ENCODE peak calls at places on chromosomes 12 and 14, in six cellular contexts. One of them, this sample, is unnamed.

GRCh38 chr12:71243375-71243774 is 85.6 kb upstream of the TSPAN8 start:
- DNase-seq in Panc1: no peak
- DNase-seq in Caco-2: no peak
- DNase-seq in breast epithelium: no peak
- DNase-seq in epithelial cell of esophagus: no peak
- DNase-seq in astrocyte: peak
- DNase-seq in this sample: no peak

GRCh38 chr14:62347658-62348057 is 585.4 kb downstream of the SNAPC1 start:
- DNase-seq in Panc1: no peak
- DNase-seq in Caco-2: no peak
- DNase-seq in breast epithelium: no peak
- DNase-seq in epithelial cell of esophagus: no peak
- DNase-seq in astrocyte: no peak
- DNase-seq in this sample: no peak

GRCh38 chr14:79369359-79370332 is 841.7 kb downstream of the DIO2 start:
- DNase-seq in Panc1: no peak
- DNase-seq in Caco-2: no peak
- DNase-seq in breast epithelium: no peak
- DNase-seq in epithelial cell of esophagus: peak
- DNase-seq in astrocyte: peak
- DNase-seq in this sample: no peak

GRCh38 chr12:129966086-129966640 is 62.3 kb upstream of the TMEM132D start:
- DNase-seq in Panc1: no peak
- DNase-seq in Caco-2: no peak
- DNase-seq in breast epithelium: no peak
- DNase-seq in epithelial cell of esophagus: no peak
- DNase-seq in astrocyte: no peak
- DNase-seq in this sample: no peak

GRCh38 chr12:2900642-2901041 is 10.0 kb downstream of the TULP3 start:
- DNase-seq in Panc1: no peak
- DNase-seq in Caco-2: no peak
- DNase-seq in breast epithelium: no peak
- DNase-seq in epithelial cell of esophagus: no peak
- DNase-seq in astrocyte: no peak
- DNase-seq in this sample: no peak

GRCh38 chr14:62143235-62143634 is 381.0 kb downstream of the SNAPC1 start:
- DNase-seq in Panc1: no peak
- DNase-seq in Caco-2: no peak
- DNase-seq in breast epithelium: no peak
- DNase-seq in epithelial cell of esophagus: peak
- DNase-seq in astrocyte: peak
- DNase-seq in this sample: no peak

GRCh38 chr12:12715128-12715458 is 2.1 kb upstream of the CDKN1B start:
- DNase-seq in Panc1: no peak
- DNase-seq in Caco-2: no peak
- DNase-seq in breast epithelium: no peak
- DNase-seq in epithelial cell of esophagus: no peak
- DNase-seq in astrocyte: no peak
- DNase-seq in this sample: no peak

GRCh38 chr14:99612065-99612736 is 8.2 kb upstream of the CCDC85C start:
- DNase-seq in Panc1: no peak
- DNase-seq in Caco-2: no peak
- DNase-seq in breast epithelium: no peak
- DNase-seq in epithelial cell of esophagus: peak
- DNase-seq in astrocyte: no peak
- DNase-seq in this sample: no peak

GRCh38 chr14:64701660-64702059 is 2.6 kb upstream of the PLEKHG3 start:
- DNase-seq in Panc1: no peak
- DNase-seq in Caco-2: no peak
- DNase-seq in breast epithelium: no peak
- DNase-seq in epithelial cell of esophagus: no peak
- DNase-seq in astrocyte: no peak
- DNase-seq in this sample: no peak

GRCh38 chr12:11717533-11717961 is 68.1 kb downstream of the ETV6 start:
- DNase-seq in Panc1: no peak
- DNase-seq in Caco-2: no peak
- DNase-seq in breast epithelium: no peak
- DNase-seq in epithelial cell of esophagus: peak
- DNase-seq in astrocyte: peak
- DNase-seq in this sample: no peak

GRCh38 chr12:98208846-98209245 is 306.5 kb upstream of the TMPO start:
- DNase-seq in Panc1: no peak
- DNase-seq in Caco-2: no peak
- DNase-seq in breast epithelium: no peak
- DNase-seq in epithelial cell of esophagus: no peak
- DNase-seq in astrocyte: no peak
- DNase-seq in this sample: no peak

GRCh38 chr14:79543966-79544365 is 667.3 kb downstream of the DIO2 start:
- DNase-seq in Panc1: no peak
- DNase-seq in Caco-2: no peak
- DNase-seq in breast epithelium: no peak
- DNase-seq in epithelial cell of esophagus: peak
- DNase-seq in astrocyte: peak
- DNase-seq in this sample: no peak

GRCh38 chr12:131618303-131618658 is 92.6 kb upstream of the SFSWAP start:
- DNase-seq in Panc1: no peak
- DNase-seq in Caco-2: no peak
- DNase-seq in breast epithelium: no peak
- DNase-seq in epithelial cell of esophagus: no peak
- DNase-seq in astrocyte: no peak
- DNase-seq in this sample: no peak

GRCh38 chr12:54555670-54556257 is 6.4 kb downstream of the PDE1B start:
- DNase-seq in Panc1: no peak
- DNase-seq in Caco-2: no peak
- DNase-seq in breast epithelium: no peak
- DNase-seq in epithelial cell of esophagus: no peak
- DNase-seq in astrocyte: no peak
- DNase-seq in this sample: no peak

GRCh38 chr14:88682495-88683114 is 110.1 kb downstream of the EML5 start:
- DNase-seq in Panc1: no peak
- DNase-seq in Caco-2: no peak
- DNase-seq in breast epithelium: no peak
- DNase-seq in epithelial cell of esophagus: no peak
- DNase-seq in astrocyte: no peak
- DNase-seq in this sample: no peak

GRCh38 chr14:65303185-65303901 is 109.2 kb upstream of the FUT8 start:
- DNase-seq in Panc1: no peak
- DNase-seq in Caco-2: no peak
- DNase-seq in breast epithelium: no peak
- DNase-seq in epithelial cell of esophagus: peak
- DNase-seq in astrocyte: peak
- DNase-seq in this sample: no peak

GRCh38 chr12:107586256-107586970 is 99.2 kb upstream of the PWP1 start:
- DNase-seq in Panc1: no peak
- DNase-seq in Caco-2: no peak
- DNase-seq in breast epithelium: no peak
- DNase-seq in epithelial cell of esophagus: no peak
- DNase-seq in astrocyte: no peak
- DNase-seq in this sample: no peak

GRCh38 chr12:27966870-27967269 is 5.7 kb downstream of the PTHLH start:
- DNase-seq in Panc1: peak
- DNase-seq in Caco-2: no peak
- DNase-seq in breast epithelium: no peak
- DNase-seq in epithelial cell of esophagus: peak
- DNase-seq in astrocyte: peak
- DNase-seq in this sample: no peak

GRCh38 chr12:79844693-79845092 is 90.2 kb downstream of the PPP1R12A start:
- DNase-seq in Panc1: no peak
- DNase-seq in Caco-2: no peak
- DNase-seq in breast epithelium: no peak
- DNase-seq in epithelial cell of esophagus: peak
- DNase-seq in astrocyte: peak
- DNase-seq in this sample: no peak

GRCh38 chr12:132055535-132056096 is 88.5 kb downstream of the DDX51 start:
- DNase-seq in Panc1: no peak
- DNase-seq in Caco-2: no peak
- DNase-seq in breast epithelium: no peak
- DNase-seq in epithelial cell of esophagus: no peak
- DNase-seq in astrocyte: no peak
- DNase-seq in this sample: no peak

GRCh38 chr12:93137656-93138612 is 208.8 kb upstream of the EEA1 start:
- DNase-seq in Panc1: no peak
- DNase-seq in Caco-2: no peak
- DNase-seq in breast epithelium: no peak
- DNase-seq in epithelial cell of esophagus: peak
- DNase-seq in astrocyte: peak
- DNase-seq in this sample: no peak

GRCh38 chr14:80313806-80314205 is 102.5 kb upstream of the DIO2 start:
- DNase-seq in Panc1: no peak
- DNase-seq in Caco-2: no peak
- DNase-seq in breast epithelium: no peak
- DNase-seq in epithelial cell of esophagus: no peak
- DNase-seq in astrocyte: no peak
- DNase-seq in this sample: no peak

GRCh38 chr12:54935235-54935951 is 49.2 kb downstream of the TESPA1 start:
- DNase-seq in Panc1: peak
- DNase-seq in Caco-2: no peak
- DNase-seq in breast epithelium: no peak
- DNase-seq in epithelial cell of esophagus: peak
- DNase-seq in astrocyte: peak
- DNase-seq in this sample: no peak

GRCh38 chr14:95196268-95196667 is 38.9 kb upstream of the DICER1 start:
- DNase-seq in Panc1: no peak
- DNase-seq in Caco-2: no peak
- DNase-seq in breast epithelium: no peak
- DNase-seq in epithelial cell of esophagus: peak
- DNase-seq in astrocyte: no peak
- DNase-seq in this sample: no peak

GRCh38 chr12:88529531-88530488 is 50.5 kb downstream of the KITLG start:
- DNase-seq in Panc1: no peak
- DNase-seq in Caco-2: no peak
- DNase-seq in breast epithelium: no peak
- DNase-seq in epithelial cell of esophagus: no peak
- DNase-seq in astrocyte: peak
- DNase-seq in this sample: no peak

GRCh38 chr14:89141862-89142261 is 275.2 kb downstream of the FOXN3 start:
- DNase-seq in Panc1: no peak
- DNase-seq in Caco-2: no peak
- DNase-seq in breast epithelium: no peak
- DNase-seq in epithelial cell of esophagus: peak
- DNase-seq in astrocyte: no peak
- DNase-seq in this sample: no peak

GRCh38 chr14:71726639-71727085 is 205.6 kb upstream of the RGS6 start:
- DNase-seq in Panc1: no peak
- DNase-seq in Caco-2: no peak
- DNase-seq in breast epithelium: no peak
- DNase-seq in epithelial cell of esophagus: no peak
- DNase-seq in astrocyte: no peak
- DNase-seq in this sample: no peak

GRCh38 chr12:112905451-112906089 is 1.2 kb upstream of the OAS1 start:
- DNase-seq in Panc1: no peak
- DNase-seq in Caco-2: no peak
- DNase-seq in breast epithelium: no peak
- DNase-seq in epithelial cell of esophagus: peak
- DNase-seq in astrocyte: no peak
- DNase-seq in this sample: no peak

GRCh38 chr14:98809792-98810191 is 462.2 kb downstream of the BCL11B start:
- DNase-seq in Panc1: no peak
- DNase-seq in Caco-2: no peak
- DNase-seq in breast epithelium: no peak
- DNase-seq in epithelial cell of esophagus: no peak
- DNase-seq in astrocyte: no peak
- DNase-seq in this sample: no peak

GRCh38 chr12:117152793-117153775 is 37.2 kb downstream of the FBXO21 start:
- DNase-seq in Panc1: no peak
- DNase-seq in Caco-2: no peak
- DNase-seq in breast epithelium: no peak
- DNase-seq in epithelial cell of esophagus: no peak
- DNase-seq in astrocyte: no peak
- DNase-seq in this sample: no peak

GRCh38 chr14:53553221-53553620 is 400.1 kb upstream of the DDHD1 start:
- DNase-seq in Panc1: no peak
- DNase-seq in Caco-2: no peak
- DNase-seq in breast epithelium: no peak
- DNase-seq in epithelial cell of esophagus: no peak
- DNase-seq in astrocyte: no peak
- DNase-seq in this sample: no peak

GRCh38 chr14:94043111-94043755 is 17.1 kb downstream of the OTUB2 start:
- DNase-seq in Panc1: no peak
- DNase-seq in Caco-2: no peak
- DNase-seq in breast epithelium: no peak
- DNase-seq in epithelial cell of esophagus: no peak
- DNase-seq in astrocyte: peak
- DNase-seq in this sample: no peak

GRCh38 chr12:132444957-132445883 is 44.7 kb upstream of the FBRSL1 start:
- DNase-seq in Panc1: no peak
- DNase-seq in Caco-2: no peak
- DNase-seq in breast epithelium: no peak
- DNase-seq in epithelial cell of esophagus: peak
- DNase-seq in astrocyte: no peak
- DNase-seq in this sample: peak

GRCh38 chr12:47905313-47905730 is 528 bp upstream of the VDR start:
- DNase-seq in Panc1: no peak
- DNase-seq in Caco-2: peak
- DNase-seq in breast epithelium: peak
- DNase-seq in epithelial cell of esophagus: peak
- DNase-seq in astrocyte: no peak
- DNase-seq in this sample: no peak
- TF ChIP-seq CTCF in Panc1: peak
- TF ChIP-seq CTCF in Caco-2: peak
- TF ChIP-seq CTCF in breast epithelium: peak
- TF ChIP-seq CTCF in epithelial cell of esophagus: no peak
- TF ChIP-seq CTCF in astrocyte: no peak
- TF ChIP-seq CTCF in this sample: peak

DNA sequence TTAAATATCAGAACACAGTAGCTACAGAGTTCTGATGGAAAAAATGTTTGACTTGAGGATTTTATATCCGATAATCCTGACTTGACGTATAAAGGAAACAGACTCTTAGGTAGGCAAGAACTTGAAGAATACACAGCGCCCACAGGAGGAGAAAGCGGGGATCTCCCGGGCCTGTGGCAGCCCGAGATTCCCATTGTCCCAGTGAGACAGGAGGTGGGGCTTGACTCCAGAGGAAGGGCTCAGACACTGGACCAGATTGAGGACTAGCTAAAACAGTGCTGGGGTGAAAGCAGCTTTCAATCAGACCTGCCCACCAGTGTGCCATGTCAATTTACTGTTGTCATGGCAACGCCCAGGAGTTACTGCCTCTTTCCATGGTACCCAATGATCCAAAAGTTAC is 51.1 kb upstream of the C14orf180 start:
- DNase-seq in Panc1: no peak
- DNase-seq in Caco-2: no peak
- DNase-seq in breast epithelium: no peak
- DNase-seq in epithelial cell of esophagus: no peak
- DNase-seq in astrocyte: no peak
- DNase-seq in this sample: no peak
- TF ChIP-seq CTCF in Panc1: no peak
- TF ChIP-seq CTCF in Caco-2: no peak
- TF ChIP-seq CTCF in breast epithelium: no peak
- TF ChIP-seq CTCF in epithelial cell of esophagus: no peak
- TF ChIP-seq CTCF in astrocyte: no peak
- TF ChIP-seq CTCF in this sample: no peak

GRCh38 chr12:114935658-114936057 is 251.7 kb upstream of the TBX3 start:
- DNase-seq in Panc1: no peak
- DNase-seq in Caco-2: no peak
- DNase-seq in breast epithelium: no peak
- DNase-seq in epithelial cell of esophagus: peak
- DNase-seq in astrocyte: no peak
- DNase-seq in this sample: no peak
- TF ChIP-seq CTCF in Panc1: peak
- TF ChIP-seq CTCF in Caco-2: peak
- TF ChIP-seq CTCF in breast epithelium: no peak
- TF ChIP-seq CTCF in epithelial cell of esophagus: no peak
- TF ChIP-seq CTCF in astrocyte: no peak
- TF ChIP-seq CTCF in this sample: no peak

GRCh38 chr14:58362798-58363412 is 32.8 kb upstream of the TOMM20L start:
- DNase-seq in Panc1: peak
- DNase-seq in Caco-2: no peak
- DNase-seq in breast epithelium: no peak
- DNase-seq in epithelial cell of esophagus: peak
- DNase-seq in astrocyte: peak
- DNase-seq in this sample: no peak
- TF ChIP-seq CTCF in Panc1: peak
- TF ChIP-seq CTCF in Caco-2: peak
- TF ChIP-seq CTCF in breast epithelium: no peak
- TF ChIP-seq CTCF in epithelial cell of esophagus: peak
- TF ChIP-seq CTCF in astrocyte: peak
- TF ChIP-seq CTCF in this sample: no peak